ENCODE peak calls at places on chromosome 14, in ten cellular contexts. L is A549, W is MM.1S, N is GM23248, Q is astrocyte, P is fibroblast of lung, S is H1, Y is OCI-LY7, Z is IMR-90, B is PC-9. U is an unnamed sample.

GRCh38 chr14:42224053-42224888 is 617.6 kb downstream of the LRFN5 start:
- DNase-seq in Q (peak; percentile 34), L (peak; percentile 65), Z (peak; percentile 68), B (no peak), N (peak; percentile 81), Y (peak; percentile 64), P (peak; percentile 47), W (no peak), S (peak; percentile 86), U (peak; percentile 44)

GRCh38 chr14:55272415-55272786 is 1.2 kb downstream of the FBXO34 start:
- DNase-seq in N (no peak), Y (no peak), Q (no peak), W (no peak), L (no peak), S (no peak), P (no peak), B (no peak), Z (no peak), U (no peak)

GRCh38 chr14:54676822-54677708 is 110.1 kb downstream of the SAMD4A start:
- DNase-seq in Y (no peak), S (no peak), P (peak; percentile 99), N (peak; percentile 97), W (no peak), B (peak; percentile 87), L (peak; percentile 64), Q (peak; percentile 99), Z (peak; percentile 96), U (no peak)

GRCh38 chr14:89205137-89205740 is 211.8 kb downstream of the FOXN3 start:
- DNase-seq in N (no peak), W (no peak), Q (no peak), Z (no peak), P (no peak), B (no peak), S (no peak), Y (no peak), L (no peak), U (no peak)

GRCh38 chr14:102239231-102239630 is 65.7 kb downstream of the MOK start:
- DNase-seq in B (no peak), S (no peak), N (no peak), Y (no peak), Z (no peak), W (no peak), Q (no peak), P (no peak), L (no peak), U (no peak)

GRCh38 chr14:39315859-39316444 is 82.2 kb downstream of the MIA2 start:
- DNase-seq in W (no peak), P (no peak), N (no peak), Y (no peak), Q (no peak), B (no peak), L (no peak), Z (no peak), S (no peak), U (no peak)

GRCh38 chr14:54902143-54902520 is 494 bp downstream of the GCH1 start:
- DNase-seq in Y (peak; percentile 82), P (peak; percentile 43), W (peak; percentile 50), B (peak; percentile 56), Q (peak; percentile 17), S (peak; percentile 80), Z (peak; percentile 31), N (peak; percentile 89), L (peak; percentile 76), U (peak; percentile 79)

GRCh38 chr14:101077511-101078074 is 174.1 kb upstream of the RTL1 start:
- DNase-seq in Q (peak; percentile 49), Z (peak; percentile 33), N (peak; percentile 67), P (peak; percentile 68), W (no peak), B (no peak), S (no peak), Y (no peak), L (no peak), U (peak; percentile 54)

GRCh38 chr14:60618200-60618599 is 31.1 kb downstream of the SIX1 start:
- DNase-seq in Y (no peak), Z (no peak), L (no peak), S (no peak), Q (no peak), W (no peak), P (no peak), B (no peak), N (no peak), U (no peak)

GRCh38 chr14:32469388-32470160 is 140.5 kb downstream of the AKAP6 start:
- DNase-seq in W (peak; percentile 24), L (peak; percentile 55), B (peak; percentile 48), Y (peak; percentile 31), S (no peak), P (peak; percentile 62), Z (peak; percentile 76), N (peak; percentile 78), Q (peak; percentile 49), U (no peak)

GRCh38 chr14:24425704-24426103 is 3.8 kb downstream of the CBLN3 start:
- DNase-seq in Q (peak; percentile 66), W (no peak), Y (no peak), N (peak; percentile 93), L (peak; percentile 46), B (peak; percentile 52), P (peak; percentile 74), S (no peak), Z (peak; percentile 83), U (no peak)

GRCh38 chr14:69013943-69014782 is 35.1 kb upstream of the ACTN1 start:
- DNase-seq in L (peak; percentile 86), Q (no peak), Y (no peak), N (peak; percentile 60), W (no peak), P (peak; percentile 37), S (no peak), B (peak; percentile 98), Z (peak; percentile 83), U (no peak)

GRCh38 chr14:53325176-53325806 is 172.2 kb upstream of the DDHD1 start:
- DNase-seq in L (no peak), S (no peak), N (peak; percentile 9), Y (peak; percentile 27), P (no peak), W (no peak), Z (peak; percentile 21), Q (no peak), B (no peak), U (no peak)

DNA sequence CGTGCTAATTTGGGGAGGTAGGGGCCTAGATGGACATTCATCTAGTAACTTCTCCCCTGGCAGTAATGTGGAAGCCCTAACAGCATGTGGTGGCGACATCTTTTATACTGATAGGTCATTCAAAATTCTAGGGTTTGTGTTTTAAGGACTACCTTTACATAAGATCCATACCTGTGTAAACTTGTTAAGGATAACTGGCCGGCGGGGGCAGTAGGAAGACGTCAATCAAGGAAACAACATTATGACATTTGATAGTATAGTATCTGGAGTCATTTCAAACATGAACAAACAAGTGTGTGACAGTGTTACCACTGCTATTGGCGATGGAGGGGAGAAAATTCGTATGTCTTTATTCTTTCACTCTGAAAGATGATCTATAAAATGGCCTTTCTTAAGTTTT is 120.0 kb downstream of the TTLL5 start:
- DNase-seq in N (no peak), L (no peak), B (no peak), Y (no peak), Z (no peak), S (no peak), W (no peak), Q (no peak), P (no peak), U (no peak)
- H3K4me2 ChIP-seq in N (no peak overlapping the region), L (no peak overlapping the region), B (no peak overlapping the region), Y (no peak overlapping the region), Z (no peak overlapping the region), S (no peak overlapping the region), W (no peak overlapping the region), Q (no peak overlapping the region), P (no peak overlapping the region), U (no peak overlapping the region)

GRCh38 chr14:93037354-93037753 is 78.4 kb downstream of the ITPK1 start:
- DNase-seq in L (no peak), Q (no peak), P (no peak), S (no peak), W (no peak), Y (peak; percentile 23), Z (no peak), B (peak; percentile 93), N (no peak), U (no peak)
- H3K4me2 ChIP-seq in L (peak overlapping the region; percentile 54), Q (peak overlapping the region; percentile 47), P (no peak overlapping the region), S (no peak overlapping the region), W (no peak overlapping the region), Y (no peak overlapping the region), Z (no peak overlapping the region), B (peak overlapping the region; percentile 60), N (no peak overlapping the region), U (no peak overlapping the region)

GRCh38 chr14:73695082-73695481 is 19.1 kb downstream of the PNMA1 start:
- DNase-seq in L (no peak), N (no peak), B (no peak), Y (no peak), P (no peak), Q (no peak), S (no peak), Z (no peak), W (no peak), U (no peak)
- H3K4me2 ChIP-seq in L (no peak overlapping the region), N (no peak overlapping the region), B (no peak overlapping the region), Y (no peak overlapping the region), P (no peak overlapping the region), Q (no peak overlapping the region), S (no peak overlapping the region), Z (no peak overlapping the region), W (no peak overlapping the region), U (no peak overlapping the region)

GRCh38 chr14:28603606-28604005 is 163.0 kb upstream of the FOXG1 start:
- DNase-seq in N (no peak), P (peak; percentile 22), S (no peak), Q (peak; percentile 22), Y (no peak), L (peak; percentile 31), B (no peak), Z (no peak), W (no peak), U (no peak)
- H3K4me2 ChIP-seq in N (no peak overlapping the region), P (no peak overlapping the region), S (no peak overlapping the region), Q (no peak overlapping the region), Y (no peak overlapping the region), L (peak overlapping the region; percentile 44), B (no peak overlapping the region), Z (no peak overlapping the region), W (no peak overlapping the region), U (no peak overlapping the region)